ENCODE peak calls at places on chromosomes 2 and 18, in eight cellular contexts. One of them, this sample, is unnamed.

GRCh38 chr2:53188846-53189245 is 578.8 kb upstream of the CHAC2 start:
- DNase-seq in ELR: no peak
- DNase-seq in hepatic stellate cell: no peak
- DNase-seq in frontal cortex: no peak
- DNase-seq in AG08395: no peak
- DNase-seq in GM03348: no peak
- DNase-seq in cardiac fibroblast: no peak
- DNase-seq in astrocyte of the cerebellum: no peak
- DNase-seq in this sample: no peak

GRCh38 chr2:43298496-43298895 is 72.1 kb upstream of the ZFP36L2 start:
- DNase-seq in ELR: no peak
- DNase-seq in hepatic stellate cell: no peak
- DNase-seq in frontal cortex: no peak
- DNase-seq in AG08395: no peak
- DNase-seq in GM03348: no peak
- DNase-seq in cardiac fibroblast: no peak
- DNase-seq in astrocyte of the cerebellum: no peak
- DNase-seq in this sample: no peak

GRCh38 chr2:145597809-145598208 is 1077.9 kb upstream of the ZEB2 start:
- DNase-seq in ELR: no peak
- DNase-seq in hepatic stellate cell: no peak
- DNase-seq in frontal cortex: no peak
- DNase-seq in AG08395: no peak
- DNase-seq in GM03348: peak; percentile 3
- DNase-seq in cardiac fibroblast: peak; percentile 72
- DNase-seq in astrocyte of the cerebellum: peak; percentile 13
- DNase-seq in this sample: peak; percentile 94

GRCh38 chr18:48023334-48024008 is 93.0 kb upstream of the SMAD2 start:
- DNase-seq in ELR: peak; percentile 59
- DNase-seq in hepatic stellate cell: peak; percentile 24
- DNase-seq in frontal cortex: no peak
- DNase-seq in AG08395: peak; percentile 53
- DNase-seq in GM03348: peak; percentile 48
- DNase-seq in cardiac fibroblast: peak; percentile 85
- DNase-seq in astrocyte of the cerebellum: no peak
- DNase-seq in this sample: peak; percentile 34

GRCh38 chr2:136010126-136010525 is 24.7 kb upstream of the DARS1 start:
- DNase-seq in ELR: peak; percentile 68
- DNase-seq in hepatic stellate cell: no peak
- DNase-seq in frontal cortex: no peak
- DNase-seq in AG08395: peak; percentile 38
- DNase-seq in GM03348: peak; percentile 46
- DNase-seq in cardiac fibroblast: peak; percentile 39
- DNase-seq in astrocyte of the cerebellum: no peak
- DNase-seq in this sample: peak; percentile 34

GRCh38 chr2:6008186-6008585 is 316.0 kb downstream of the SOX11 start:
- DNase-seq in ELR: no peak
- DNase-seq in hepatic stellate cell: no peak
- DNase-seq in frontal cortex: no peak
- DNase-seq in AG08395: no peak
- DNase-seq in GM03348: no peak
- DNase-seq in cardiac fibroblast: no peak
- DNase-seq in astrocyte of the cerebellum: no peak
- DNase-seq in this sample: no peak

GRCh38 chr2:228827056-228827455 is 444.0 kb downstream of the PID1 start:
- DNase-seq in ELR: peak; percentile 71
- DNase-seq in hepatic stellate cell: peak; percentile 5
- DNase-seq in frontal cortex: no peak
- DNase-seq in AG08395: peak; percentile 69
- DNase-seq in GM03348: peak; percentile 52
- DNase-seq in cardiac fibroblast: peak; percentile 16
- DNase-seq in astrocyte of the cerebellum: no peak
- DNase-seq in this sample: peak; percentile 33

GRCh38 chr18:63022429-63023022 is 297.0 kb downstream of the BCL2 start:
- DNase-seq in ELR: no peak
- DNase-seq in hepatic stellate cell: no peak
- DNase-seq in frontal cortex: no peak
- DNase-seq in AG08395: no peak
- DNase-seq in GM03348: no peak
- DNase-seq in cardiac fibroblast: no peak
- DNase-seq in astrocyte of the cerebellum: no peak
- DNase-seq in this sample: no peak

GRCh38 chr18:36394486-36394885 is 97.0 kb downstream of the FHOD3 start:
- DNase-seq in ELR: no peak
- DNase-seq in hepatic stellate cell: no peak
- DNase-seq in frontal cortex: no peak
- DNase-seq in AG08395: no peak
- DNase-seq in GM03348: no peak
- DNase-seq in cardiac fibroblast: no peak
- DNase-seq in astrocyte of the cerebellum: no peak
- DNase-seq in this sample: no peak

GRCh38 chr2:19292007-19292406 is 66.4 kb downstream of the OSR1 start:
- DNase-seq in ELR: no peak
- DNase-seq in hepatic stellate cell: no peak
- DNase-seq in frontal cortex: no peak
- DNase-seq in AG08395: no peak
- DNase-seq in GM03348: peak; percentile 9
- DNase-seq in cardiac fibroblast: no peak
- DNase-seq in astrocyte of the cerebellum: no peak
- DNase-seq in this sample: peak; percentile 10

GRCh38 chr2:240790370-240791210 is 29.4 kb downstream of the KIF1A start:
- DNase-seq in ELR: no peak
- DNase-seq in hepatic stellate cell: no peak
- DNase-seq in frontal cortex: no peak
- DNase-seq in AG08395: no peak
- DNase-seq in GM03348: no peak
- DNase-seq in cardiac fibroblast: no peak
- DNase-seq in astrocyte of the cerebellum: no peak
- DNase-seq in this sample: no peak

GRCh38 chr2:62293490-62294212 is 97.7 kb downstream of the B3GNT2 start:
- DNase-seq in ELR: no peak
- DNase-seq in hepatic stellate cell: no peak
- DNase-seq in frontal cortex: no peak
- DNase-seq in AG08395: no peak
- DNase-seq in GM03348: peak; percentile 31
- DNase-seq in cardiac fibroblast: no peak
- DNase-seq in astrocyte of the cerebellum: no peak
- DNase-seq in this sample: no peak

This sample was measured in fibroblast of gingiva.